ENCODE peak calls at places on chromosomes 3 and 15, in nine cellular contexts. C, W, E, X, P, U, F, K and I are unnamed samples.

GRCh38 chr3:15271785-15272381 is 60.5 kb downstream of the SH3BP5 start:
- DNase-seq in C (no peak), W (no peak), E (no peak), X (peak; percentile 36), P (no peak), U (no peak), F (no peak), K (no peak), I (peak; percentile 54)

GRCh38 chr15:77138167-77138522 is 67.2 kb upstream of the TSPAN3 start:
- DNase-seq in C (no peak), W (no peak), E (peak; percentile 25), X (no peak), P (no peak), U (no peak), F (no peak), K (no peak), I (no peak)

GRCh38 chr15:29811691-29812383 is 10.4 kb downstream of the TJP1 start:
- DNase-seq in C (no peak), W (no peak), E (no peak), X (no peak), P (no peak), U (no peak), F (no peak), K (no peak), I (no peak)

GRCh38 chr3:79039192-79039591 is 728.6 kb downstream of the ROBO1 start:
- DNase-seq in C (no peak), W (no peak), E (peak; percentile 25), X (no peak), P (no peak), U (no peak), F (no peak), K (no peak), I (no peak)

GRCh38 chr3:98952404-98952803 is 50.9 kb upstream of the DCBLD2 start:
- DNase-seq in C (no peak), W (no peak), E (no peak), X (no peak), P (no peak), U (no peak), F (no peak), K (no peak), I (no peak)

GRCh38 chr3:130081371-130081881 is at the start of gene ALG1L2:
- DNase-seq in C (no peak), W (no peak), E (no peak), X (no peak), P (no peak), U (no peak), F (no peak), K (no peak), I (no peak)

GRCh38 chr3:32176989-32177701 is 61.3 kb upstream of the CMTM8 start:
- DNase-seq in C (peak; percentile 86), W (peak; percentile 61), E (peak; percentile 58), X (no peak), P (peak; percentile 46), U (no peak), F (no peak), K (peak; percentile 51), I (no peak)

GRCh38 chr15:89157918-89158564 is 63.3 kb downstream of the RLBP1 start:
- DNase-seq in C (no peak), W (no peak), E (no peak), X (no peak), P (no peak), U (no peak), F (no peak), K (no peak), I (no peak)

GRCh38 chr15:70703483-70703882 is 59.9 kb downstream of the UACA start:
- DNase-seq in C (no peak), W (no peak), E (no peak), X (no peak), P (no peak), U (no peak), F (no peak), K (no peak), I (no peak)

GRCh38 chr15:90838066-90838465 is 30.3 kb upstream of the FURIN start:
- DNase-seq in C (no peak), W (no peak), E (no peak), X (no peak), P (no peak), U (no peak), F (no peak), K (no peak), I (no peak)

GRCh38 chr15:42796955-42797779 is 60.2 kb upstream of the CDAN1 start:
- DNase-seq in C (no peak), W (no peak), E (peak; percentile 28), X (no peak), P (no peak), U (no peak), F (no peak), K (no peak), I (no peak)

GRCh38 chr3:130644600-130645232 is 101.9 kb downstream of the PIK3R4 start:
- DNase-seq in C (no peak), W (no peak), E (no peak), X (no peak), P (no peak), U (no peak), F (no peak), K (no peak), I (no peak)

GRCh38 chr3:78666458-78666800 is 1101.4 kb downstream of the ROBO1 start:
- DNase-seq in C (no peak), W (no peak), E (peak; percentile 27), X (no peak), P (peak; percentile 56), U (no peak), F (no peak), K (no peak), I (no peak)

GRCh38 chr15:41997845-41998244 is 23.0 kb downstream of the PLA2G4E start:
- DNase-seq in C (no peak), W (no peak), E (no peak), X (no peak), P (no peak), U (no peak), F (no peak), K (no peak), I (no peak)

GRCh38 chr3:45795509-45795881 is 841 bp downstream of the SLC6A20 start:
- DNase-seq in C (no peak), W (no peak), E (peak; percentile 33), X (no peak), P (no peak), U (no peak), F (no peak), K (no peak), I (peak; percentile 49)

GRCh38 chr15:67080900-67081431 is 15.6 kb downstream of the SMAD3 start:
- DNase-seq in C (no peak), W (no peak), E (peak; percentile 63), X (no peak), P (peak; percentile 81), U (peak; percentile 46), F (peak; percentile 39), K (no peak), I (no peak)

GRCh38 chr15:63560741-63561448 is 36.3 kb upstream of the FBXL22 start:
- DNase-seq in C (no peak), W (no peak), E (no peak), X (no peak), P (no peak), U (no peak), F (no peak), K (no peak), I (no peak)

GRCh38 chr3:155737844-155738460 is 6.9 kb downstream of the PLCH1 start:
- DNase-seq in C (peak; percentile 75), W (peak; percentile 31), E (no peak), X (no peak), P (no peak), U (no peak), F (no peak), K (no peak), I (no peak)

GRCh38 chr15:25438601-25439455 is at the start of gene UBE3A:
- DNase-seq in C (peak; percentile 71), W (peak; percentile 83), E (peak; percentile 91), X (peak; percentile 94), P (peak; percentile 83), U (peak; percentile 90), F (peak; percentile 60), K (peak; percentile 87), I (peak; percentile 98)
- TF ChIP-seq CTCF in C (no peak), W (no peak), E (peak; percentile 28), X (peak; percentile 9), P (peak; percentile 53), U (peak; percentile 13), F (peak; percentile 43), K (no peak), I (peak; percentile 37)

GRCh38 chr3:5022966-5023776 is 43.9 kb downstream of the BHLHE40 start:
- DNase-seq in C (peak; percentile 97), W (no peak), E (peak; percentile 92), X (no peak), P (peak; percentile 96), U (peak; percentile 82), F (peak; percentile 61), K (no peak), I (peak; percentile 87)
- TF ChIP-seq CTCF in C (no peak), W (no peak), E (no peak), X (no peak), P (no peak), U (no peak), F (no peak), K (no peak), I (no peak)

DNA sequence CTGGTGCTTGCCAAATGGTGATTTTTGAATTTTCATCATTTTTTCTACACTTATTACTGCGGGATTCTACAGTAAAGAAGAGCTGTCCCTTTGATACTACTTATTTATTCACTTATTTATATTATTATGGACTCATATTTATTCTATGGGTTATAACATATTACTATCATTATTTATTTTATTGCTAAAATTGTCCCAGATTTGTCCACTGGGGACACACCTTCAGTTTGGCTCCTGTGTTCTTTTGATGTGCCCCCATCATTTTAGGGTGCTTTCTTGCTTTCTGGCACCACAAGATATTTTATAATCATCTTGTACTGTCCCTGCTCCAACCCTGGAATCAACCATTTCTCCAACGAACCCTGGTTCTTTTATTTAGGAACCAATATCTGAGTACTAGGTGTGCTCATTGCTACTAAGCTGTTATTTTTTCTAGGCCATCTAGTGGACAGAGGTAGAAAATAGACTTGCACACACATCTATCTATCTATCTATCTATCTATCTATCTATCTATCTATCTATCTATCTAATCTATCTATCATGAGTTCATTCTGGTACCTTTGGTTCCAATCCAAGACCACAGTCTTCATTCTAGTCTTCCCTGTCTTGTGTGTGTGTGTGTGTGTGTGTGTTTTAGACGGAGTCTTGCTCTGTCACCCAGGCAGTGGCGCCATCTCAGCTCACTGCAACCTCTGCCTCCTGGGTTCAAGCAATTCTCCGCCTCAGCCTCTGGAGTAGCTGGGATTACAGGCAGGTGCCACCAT is 16.0 kb downstream of the SLC22A14 start:
- DNase-seq in C (peak; percentile 15), W (no peak), E (peak; percentile 33), X (no peak), P (peak; percentile 8), U (no peak), F (no peak), K (no peak), I (peak; percentile 44)
- TF ChIP-seq CTCF in C (peak; percentile 82), W (peak; percentile 42), E (peak; percentile 16), X (peak; percentile 7), P (peak; percentile 78), U (no peak), F (no peak), K (peak; percentile 22), I (peak; percentile 55)

DNA sequence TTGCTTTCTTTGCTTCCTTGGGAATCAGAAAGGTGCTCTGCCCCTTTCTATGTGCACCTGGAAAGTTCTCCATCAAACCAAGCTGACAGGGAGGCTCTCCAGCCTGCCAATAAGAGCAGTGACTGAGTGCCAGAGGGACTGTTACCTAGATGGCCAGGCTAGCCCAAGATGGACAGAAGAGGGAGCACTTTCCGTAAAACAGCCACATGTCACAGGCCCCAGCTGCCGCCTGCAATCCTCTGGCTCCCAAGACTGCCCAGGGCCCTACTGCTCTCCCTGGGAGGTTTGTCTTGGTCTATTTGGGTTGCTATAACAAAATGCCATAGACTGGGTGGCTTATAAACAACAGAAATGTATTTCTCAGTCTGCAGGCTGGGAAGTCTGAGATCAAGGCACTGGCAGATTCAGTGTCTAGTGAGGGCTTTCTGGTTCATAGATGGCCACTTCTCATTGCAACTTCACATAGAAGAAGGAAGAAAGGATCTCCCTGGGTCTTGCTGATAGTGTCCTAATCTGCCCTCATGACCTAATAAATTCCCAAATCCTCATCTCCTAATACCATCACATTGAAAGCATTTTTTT is 72.3 kb downstream of the TAMM41 start:
- DNase-seq in C (peak; percentile 45), W (peak; percentile 23), E (peak; percentile 55), X (no peak), P (peak; percentile 51), U (no peak), F (no peak), K (peak; percentile 68), I (no peak)
- TF ChIP-seq CTCF in C (peak; percentile 66), W (peak; percentile 63), E (peak; percentile 57), X (no peak), P (peak; percentile 76), U (no peak), F (no peak), K (no peak), I (peak; percentile 63)